ENCODE peak calls at places on chromosomes 1 and 21, in nine cellular contexts. A, R, K, J, W, B, H, P and X are unnamed samples.

GRCh38 chr1:54309631-54310366 is 96.4 kb downstream of the SSBP3 start:
- DNase-seq in A (no peak), R (no peak), K (no peak), J (peak), W (no peak), B (no peak), H (no peak), P (no peak), X (no peak)

GRCh38 chr1:181113061-181113695 is 24.7 kb downstream of the IER5 start:
- DNase-seq in A (peak), R (peak), K (no peak), J (no peak), W (peak), B (peak), H (peak), P (no peak), X (no peak)

GRCh38 chr1:13965770-13966398 is 265.9 kb downstream of the PRDM2 start:
- DNase-seq in A (peak), R (peak), K (peak), J (peak), W (peak), B (peak), H (peak), P (peak), X (peak)

GRCh38 chr1:33257388-33257758 is 1.1 kb downstream of the ZNF362 start:
- DNase-seq in A (no peak), R (peak), K (no peak), J (no peak), W (no peak), B (no peak), H (peak), P (no peak), X (no peak)

GRCh38 chr1:8460132-8460544 is 142.2 kb downstream of the SLC45A1 start:
- DNase-seq in A (no peak), R (no peak), K (no peak), J (no peak), W (peak), B (peak), H (peak), P (no peak), X (no peak)

GRCh38 chr1:62508187-62508758 is 71.4 kb downstream of the USP1 start:
- DNase-seq in A (peak), R (peak), K (no peak), J (peak), W (peak), B (no peak), H (peak), P (no peak), X (peak)

GRCh38 chr1:35499652-35500176 is 57.5 kb downstream of the KIAA0319L start:
- DNase-seq in A (no peak), R (no peak), K (no peak), J (no peak), W (no peak), B (peak), H (no peak), P (no peak), X (no peak)

GRCh38 chr1:84506002-84506728 is at the start of the genes GNG5 and SPATA1:
- DNase-seq in A (peak), R (peak), K (peak), J (peak), W (peak), B (peak), H (peak), P (peak), X (peak)

GRCh38 chr21:41167348-41168342 is at the start of gene BACE2:
- DNase-seq in A (peak), R (peak), K (peak), J (no peak), W (peak), B (peak), H (peak), P (peak), X (peak)